ENCODE peak calls at places on chromosomes 12 and 14, in five cellular contexts. Z, F, L, B and J are unnamed samples.

GRCh38 chr12:115811929-115812328 is 465.6 kb downstream of the MED13L start:
- DNase-seq in Z (no peak), B (no peak), L (no peak), F (no peak), J (no peak)

GRCh38 chr14:94115068-94115591 is 4.6 kb downstream of the IFI27 start:
- DNase-seq in L (no peak), F (no peak), Z (no peak), B (no peak), J (no peak)

GRCh38 chr14:104889374-104889755 is 24.3 kb downstream of the CEP170B start:
- DNase-seq in F (no peak), B (no peak), L (no peak), Z (peak; percentile 4), J (no peak)

GRCh38 chr14:101249676-101250036 is 311.6 kb upstream of the DIO3 start:
- DNase-seq in L (no peak), Z (peak; percentile 1), B (no peak), F (no peak), J (no peak)

GRCh38 chr14:78758333-78758732 is 588.2 kb downstream of the NRXN3 start:
- DNase-seq in F (peak; percentile 31), Z (peak; percentile 22), B (peak; percentile 9), L (no peak), J (peak; percentile 27)

GRCh38 chr12:123936956-123937706 is 35.5 kb downstream of the CCDC92 start:
- DNase-seq in L (no peak), F (no peak), Z (no peak), B (no peak), J (peak; percentile 72)

GRCh38 chr14:35776823-35777222 is 32.3 kb downstream of the RALGAPA1 start:
- DNase-seq in B (no peak), F (no peak), L (no peak), Z (no peak), J (no peak)

GRCh38 chr12:94793191-94793595 is 142.8 kb upstream of the TMCC3 start:
- DNase-seq in L (no peak), F (no peak), B (no peak), Z (peak; percentile 35), J (no peak)

GRCh38 chr14:92341791-92342190 is 18.8 kb downstream of the SLC24A4 start:
- DNase-seq in Z (no peak), F (no peak), B (no peak), L (no peak), J (no peak)

GRCh38 chr14:67317822-67318221 is 41.8 kb downstream of the ATP6V1D start:
- DNase-seq in Z (no peak), F (no peak), B (no peak), L (no peak), J (no peak)

GRCh38 chr12:51222461-51222860 is 4.6 kb upstream of the POU6F1 start:
- DNase-seq in L (peak; percentile 76), B (no peak), F (peak; percentile 21), Z (no peak), J (no peak)

GRCh38 chr14:60090864-60091519 is 731 bp upstream of the PCNX4 start:
- DNase-seq in B (peak; percentile 58), L (peak; percentile 17), F (no peak), Z (peak; percentile 78), J (peak; percentile 67)

GRCh38 chr14:38762845-38763244 is 340.2 kb downstream of the SEC23A start:
- DNase-seq in F (no peak), L (no peak), B (no peak), Z (no peak), J (no peak)

GRCh38 chr12:132669166-132669879 is 17.8 kb downstream of the POLE start:
- DNase-seq in F (no peak), Z (no peak), B (no peak), L (no peak), J (no peak)

GRCh38 chr12:59660148-59660547 is 64.3 kb downstream of the SLC16A7 start:
- DNase-seq in B (no peak), L (no peak), F (no peak), Z (no peak), J (no peak)

GRCh38 chr14:94378527-94379290 is 9.7 kb downstream of the SERPINA1 start:
- DNase-seq in Z (no peak), L (no peak), F (no peak), B (no peak), J (no peak)

GRCh38 chr12:109581856-109582255 is 8.3 kb downstream of the MVK start:
- DNase-seq in F (no peak), Z (no peak), B (no peak), L (peak; percentile 46), J (peak; percentile 70)

GRCh38 chr12:62813031-62813829 is 121.7 kb downstream of the PPM1H start:
- DNase-seq in Z (peak; percentile 79), B (peak; percentile 65), L (peak; percentile 31), F (peak; percentile 56), J (peak; percentile 75)

GRCh38 chr12:47087088-47087688 is 7.4 kb upstream of the AMIGO2 start:
- DNase-seq in Z (no peak), F (peak; percentile 84), B (no peak), L (no peak), J (no peak)

GRCh38 chr12:122875590-122876220 is 20.2 kb downstream of the VPS37B start:
- DNase-seq in Z (no peak), L (no peak), B (no peak), F (no peak), J (no peak)

GRCh38 chr14:94423465-94424056 is 29.0 kb downstream of the SERPINA11 start:
- DNase-seq in L (peak; percentile 69), Z (peak; percentile 81), F (peak; percentile 38), B (peak; percentile 60), J (peak; percentile 57)

GRCh38 chr12:113497709-113498108 is 26.0 kb upstream of the LHX5 start:
- DNase-seq in L (no peak), B (no peak), F (no peak), Z (no peak), J (no peak)

GRCh38 chr12:130992979-130993538 is 39.4 kb downstream of the ADGRD1 start:
- DNase-seq in L (no peak), F (no peak), B (no peak), Z (no peak), J (peak; percentile 78)

GRCh38 chr14:92475451-92476187 is 38.0 kb upstream of the RIN3 start:
- DNase-seq in L (no peak), B (no peak), Z (no peak), F (peak; percentile 15), J (peak; percentile 37)

GRCh38 chr14:28609228-28609828 is 157.3 kb upstream of the FOXG1 start:
- DNase-seq in Z (peak; percentile 72), L (peak; percentile 6), B (peak; percentile 64), F (peak; percentile 81), J (peak; percentile 4)

GRCh38 chr14:96263347-96264199 is 7.6 kb downstream of the BDKRB1 start:
- DNase-seq in Z (no peak), B (no peak), F (no peak), L (no peak), J (no peak)

GRCh38 chr12:77047341-77048202 is 17.8 kb downstream of the E2F7 start:
- DNase-seq in L (no peak), Z (no peak), F (no peak), B (no peak), J (no peak)

GRCh38 chr14:77243853-77244252 is 27.2 kb downstream of the NGB start:
- DNase-seq in F (no peak), L (no peak), Z (no peak), B (no peak), J (no peak)

GRCh38 chr12:40566246-40566645 is 126.0 kb upstream of the CNTN1 start:
- DNase-seq in Z (no peak), F (no peak), L (no peak), B (no peak), J (no peak)

GRCh38 chr12:91225316-91225715 is 42.7 kb upstream of the DCN start:
- DNase-seq in B (no peak), Z (no peak), L (no peak), F (no peak), J (no peak)

GRCh38 chr14:60222820-60223219 is 26.2 kb upstream of the PPM1A start:
- DNase-seq in Z (no peak), F (no peak), B (no peak), L (peak; percentile 98), J (peak; percentile 93)

GRCh38 chr12:43957732-43958131 is 121.9 kb downstream of the TMEM117 start:
- DNase-seq in B (peak; percentile 50), Z (peak; percentile 44), F (no peak), L (no peak), J (peak; percentile 21)

GRCh38 chr12:123032736-123033391 is 52.4 kb downstream of the ARL6IP4 start:
- DNase-seq in L (no peak), F (no peak), Z (no peak), B (no peak), J (peak; percentile 78)

GRCh38 chr12:105860556-105861207 is 278.1 kb downstream of the NUAK1 start:
- DNase-seq in L (peak; percentile 56), Z (no peak), B (no peak), F (peak; percentile 100), J (no peak)

GRCh38 chr12:15842106-15842505 is 40.1 kb upstream of the STRAP start:
- DNase-seq in Z (peak; percentile 67), B (no peak), F (no peak), L (no peak), J (no peak)

GRCh38 chr14:49940805-49941421 is 48.0 kb downstream of the ARF6 start:
- DNase-seq in L (no peak), F (no peak), Z (no peak), B (no peak), J (no peak)